ENCODE peak calls at places on chromosomes 5 and 9, in nine cellular contexts. D is cardiac fibroblast; L is astrocyte of the spinal cord; H is T1000; I is EH; M is NCI-H2081; U is hypothalamus; N is activated T-cell treated with anti-CD3 and anti-CD28 coated beads, Interleukin-2, amount 50 U/mL, for 24 hours; Y is Caki2. X is an unnamed sample.

GRCh38 chr5:135887881-135888614 is 7.6 kb downstream of the IL9 start:
- DNase-seq in L (peak), D (peak), H (no peak), M (no peak), I (peak), N (no peak), Y (no peak), U (no peak), X (no peak)

GRCh38 chr5:158725223-158725825 is 374.4 kb downstream of the EBF1 start:
- DNase-seq in D (no peak), H (no peak), U (no peak), I (no peak), L (no peak), Y (no peak), M (no peak), N (no peak), X (no peak)

GRCh38 chr9:136537411-136537810 is 8.4 kb downstream of the NOTCH1 start:
- DNase-seq in M (no peak), D (no peak), U (no peak), H (no peak), I (no peak), Y (no peak), L (no peak), N (no peak), X (no peak)

GRCh38 chr9:10248890-10249289 is 363.9 kb downstream of the PTPRD start:
- DNase-seq in Y (no peak), D (no peak), M (no peak), H (no peak), L (no peak), U (no peak), I (no peak), N (no peak), X (no peak)

GRCh38 chr9:16268037-16269010 is 602.1 kb downstream of the BNC2 start:
- DNase-seq in M (no peak), L (no peak), H (no peak), D (peak), U (no peak), Y (no peak), N (no peak), I (peak), X (no peak)

GRCh38 chr5:163855754-163856153 is 350.3 kb downstream of the MAT2B start:
- DNase-seq in D (no peak), I (no peak), N (no peak), Y (no peak), M (no peak), L (no peak), H (no peak), U (no peak), X (no peak)

GRCh38 chr5:26749829-26750228 is 288.6 kb downstream of the CDH9 start:
- DNase-seq in N (no peak), I (no peak), L (no peak), U (no peak), D (no peak), H (no peak), M (no peak), Y (no peak), X (no peak)

GRCh38 chr5:99019812-99020697 is 91.2 kb upstream of the CHD1 start:
- DNase-seq in D (peak), U (no peak), H (no peak), I (peak), L (peak), Y (peak), M (peak), N (no peak), X (no peak)

GRCh38 chr5:159050408-159051091 is 49.2 kb downstream of the EBF1 start:
- DNase-seq in L (peak), D (peak), I (peak), U (no peak), H (no peak), N (no peak), Y (no peak), M (peak), X (no peak)

GRCh38 chr9:109817146-109817845 is 37.3 kb downstream of the PALM2AKAP2 start:
- DNase-seq in U (no peak), I (peak), H (no peak), Y (no peak), D (peak), L (peak), M (no peak), N (no peak), X (no peak)

GRCh38 chr5:82073179-82073578 is 101.4 kb downstream of the ATG10 start:
- DNase-seq in Y (no peak), D (peak), H (no peak), U (no peak), N (no peak), L (peak), I (no peak), M (no peak), X (no peak)

GRCh38 chr9:89794918-89795317 is 190.1 kb downstream of the GADD45G start:
- DNase-seq in U (no peak), I (no peak), H (no peak), D (no peak), Y (peak), M (no peak), N (no peak), L (no peak), X (no peak)

GRCh38 chr9:6449645-6450044 is 36.6 kb downstream of the UHRF2 start:
- DNase-seq in N (no peak), Y (no peak), L (no peak), U (no peak), I (no peak), M (no peak), D (no peak), H (no peak), X (no peak)

GRCh38 chr9:107024193-107024592 is 161.2 kb downstream of the ZNF462 start:
- DNase-seq in N (no peak), I (no peak), M (no peak), Y (peak), U (no peak), L (no peak), H (no peak), D (peak), X (no peak)

GRCh38 chr9:136409557-136410455 is 608 bp downstream of the ENTR1 start:
- DNase-seq in H (no peak), M (no peak), D (peak), N (peak), U (no peak), Y (peak), L (no peak), I (peak), X (no peak)

GRCh38 chr5:154271466-154271865 is 80.9 kb downstream of the GALNT10 start:
- DNase-seq in M (no peak), L (no peak), D (no peak), U (no peak), I (no peak), Y (no peak), H (no peak), N (no peak), X (no peak)

GRCh38 chr9:75418518-75418917 is 330.2 kb downstream of the OSTF1 start:
- DNase-seq in Y (no peak), I (no peak), D (no peak), H (no peak), U (no peak), N (no peak), L (no peak), M (no peak), X (no peak)

X was measured in posterior cingulate gyrus.